ENCODE peak calls at places on chromosomes 12 and 14, in five cellular contexts. P is RPMI8226; M is islet precursor cell; U is CD8-positive, alpha-beta T cell; B is testis. J is an unnamed sample.

GRCh38 chr14:49294736-49295135 is 291.4 kb downstream of the RPS29 start:
- DNase-seq in P (no peak), U (no peak), B (no peak), M (no peak), J (no peak)

GRCh38 chr14:35961697-35962274 is 135.6 kb downstream of the BRMS1L start:
- DNase-seq in P (no peak), B (no peak), U (no peak), M (no peak), J (no peak)

GRCh38 chr12:131555197-131555820 is 155.6 kb upstream of the SFSWAP start:
- DNase-seq in U (no peak), M (peak), B (no peak), P (no peak), J (no peak)

GRCh38 chr12:19575307-19576243 is 136.3 kb downstream of the AEBP2 start:
- DNase-seq in B (no peak), P (no peak), M (no peak), U (no peak), J (peak)

GRCh38 chr14:105281354-105282097 is 19.3 kb downstream of the BRF1 start:
- DNase-seq in M (no peak), B (peak), U (no peak), P (no peak), J (no peak)

GRCh38 chr12:96091833-96092232 is 56.4 kb upstream of the LTA4H start:
- DNase-seq in P (peak), U (no peak), M (no peak), B (no peak), J (no peak)

GRCh38 chr14:102826161-102826560 is 48.9 kb downstream of the TRAF3 start:
- DNase-seq in P (no peak), U (no peak), B (no peak), M (no peak), J (no peak)

GRCh38 chr14:20631023-20631820 is 10.3 kb downstream of the OR6S1 start:
- DNase-seq in P (peak), U (no peak), B (peak), M (peak), J (no peak)

J was measured in NCI-H187.